ENCODE peak calls at places on chromosome 22, in four cellular contexts. One of them, this sample, is unnamed.

GRCh38 chr22:39349506-39349966 is 255 bp upstream of the SYNGR1 start:
- DNase-seq in HT-29: no peak
- DNase-seq in transverse colon: peak
- DNase-seq in cardiac fibroblast: no peak
- DNase-seq in this sample: peak

GRCh38 chr22:36461665-36462474 is 19.6 kb downstream of the TXN2 start:
- DNase-seq in HT-29: peak
- DNase-seq in transverse colon: no peak
- DNase-seq in cardiac fibroblast: peak
- DNase-seq in this sample: peak

GRCh38 chr22:43000441-43001175 is 14.3 kb downstream of the PACSIN2 start:
- DNase-seq in HT-29: no peak
- DNase-seq in transverse colon: no peak
- DNase-seq in cardiac fibroblast: peak
- DNase-seq in this sample: no peak

GRCh38 chr22:29081499-29082236 is 8.8 kb downstream of the KREMEN1 start:
- DNase-seq in HT-29: no peak
- DNase-seq in transverse colon: no peak
- DNase-seq in cardiac fibroblast: no peak
- DNase-seq in this sample: no peak

GRCh38 chr22:48724899-48725298 is 1102.8 kb downstream of the BRD1 start:
- DNase-seq in HT-29: no peak
- DNase-seq in transverse colon: no peak
- DNase-seq in cardiac fibroblast: no peak
- DNase-seq in this sample: no peak

GRCh38 chr22:43385770-43386641 is 25.8 kb upstream of the MPPED1 start:
- DNase-seq in HT-29: peak
- DNase-seq in transverse colon: peak
- DNase-seq in cardiac fibroblast: peak
- DNase-seq in this sample: peak

GRCh38 chr22:26610983-26611382 is 6.8 kb downstream of the CRYBB1 start:
- DNase-seq in HT-29: no peak
- DNase-seq in transverse colon: no peak
- DNase-seq in cardiac fibroblast: peak
- DNase-seq in this sample: no peak

GRCh38 chr22:22925795-22926358 is 38.3 kb downstream of the IGLL5 start:
- DNase-seq in HT-29: no peak
- DNase-seq in transverse colon: no peak
- DNase-seq in cardiac fibroblast: no peak
- DNase-seq in this sample: no peak

GRCh38 chr22:37303821-37304274 is 21.5 kb downstream of the CYTH4 start:
- DNase-seq in HT-29: no peak
- DNase-seq in transverse colon: no peak
- DNase-seq in cardiac fibroblast: peak
- DNase-seq in this sample: peak

GRCh38 chr22:18088825-18089568 is 11.2 kb downstream of the PEX26 start:
- DNase-seq in HT-29: no peak
- DNase-seq in transverse colon: peak
- DNase-seq in cardiac fibroblast: no peak
- DNase-seq in this sample: no peak

GRCh38 chr22:48811885-48812284 is 1015.8 kb downstream of the BRD1 start:
- DNase-seq in HT-29: no peak
- DNase-seq in transverse colon: no peak
- DNase-seq in cardiac fibroblast: no peak
- DNase-seq in this sample: no peak

GRCh38 chr22:49464024-49464423 is 363.6 kb downstream of the BRD1 start:
- DNase-seq in HT-29: no peak
- DNase-seq in transverse colon: no peak
- DNase-seq in cardiac fibroblast: no peak
- DNase-seq in this sample: no peak

GRCh38 chr22:24937114-24937513 is 9.4 kb downstream of the LHFPL7 start:
- DNase-seq in HT-29: peak
- DNase-seq in transverse colon: no peak
- DNase-seq in cardiac fibroblast: peak
- DNase-seq in this sample: peak

GRCh38 chr22:28053871-28054621 is 135.0 kb upstream of the PITPNB start:
- DNase-seq in HT-29: no peak
- DNase-seq in transverse colon: no peak
- DNase-seq in cardiac fibroblast: peak
- DNase-seq in this sample: peak

GRCh38 chr22:28906312-28906711 is 22.9 kb downstream of the ZNRF3 start:
- DNase-seq in HT-29: no peak
- DNase-seq in transverse colon: no peak
- DNase-seq in cardiac fibroblast: no peak
- DNase-seq in this sample: no peak

GRCh38 chr22:44413211-44413610 is 84.8 kb downstream of the RTL6 start:
- DNase-seq in HT-29: no peak
- DNase-seq in transverse colon: no peak
- DNase-seq in cardiac fibroblast: no peak
- DNase-seq in this sample: no peak

GRCh38 chr22:46727813-46728364 is 10.2 kb downstream of the CERK start:
- DNase-seq in HT-29: no peak
- DNase-seq in transverse colon: no peak
- DNase-seq in cardiac fibroblast: no peak
- DNase-seq in this sample: no peak

GRCh38 chr22:31488988-31489617 is 539 bp downstream of the EIF4ENIF1 start:
- DNase-seq in HT-29: peak
- DNase-seq in transverse colon: peak
- DNase-seq in cardiac fibroblast: peak
- DNase-seq in this sample: peak

GRCh38 chr22:25754527-25755202 is 12.7 kb downstream of the MYO18B start:
- DNase-seq in HT-29: no peak
- DNase-seq in transverse colon: peak
- DNase-seq in cardiac fibroblast: peak
- DNase-seq in this sample: no peak

GRCh38 chr22:27438271-27438980 is 363.1 kb downstream of the MN1 start:
- DNase-seq in HT-29: peak
- DNase-seq in transverse colon: no peak
- DNase-seq in cardiac fibroblast: peak
- DNase-seq in this sample: no peak

GRCh38 chr22:41619979-41620645 is 731 bp downstream of the DESI1 start:
- DNase-seq in HT-29: peak
- DNase-seq in transverse colon: peak
- DNase-seq in cardiac fibroblast: peak
- DNase-seq in this sample: peak

GRCh38 chr22:31098633-31099110 is 8.7 kb downstream of the SELENOM start:
- DNase-seq in HT-29: no peak
- DNase-seq in transverse colon: peak
- DNase-seq in cardiac fibroblast: no peak
- DNase-seq in this sample: no peak

GRCh38 chr22:36874309-36874696 is 13.5 kb downstream of the NCF4 start:
- DNase-seq in HT-29: no peak
- DNase-seq in transverse colon: no peak
- DNase-seq in cardiac fibroblast: no peak
- DNase-seq in this sample: no peak

GRCh38 chr22:25027052-25027525 is 74.6 kb downstream of the KIAA1671 start:
- DNase-seq in HT-29: peak
- DNase-seq in transverse colon: peak
- DNase-seq in cardiac fibroblast: no peak
- DNase-seq in this sample: no peak

GRCh38 chr22:17250380-17251129 is 31.3 kb upstream of the ADA2 start:
- DNase-seq in HT-29: no peak
- DNase-seq in transverse colon: no peak
- DNase-seq in cardiac fibroblast: no peak
- DNase-seq in this sample: no peak

GRCh38 chr22:43113516-43114251 is 3.1 kb downstream of the BIK start:
- DNase-seq in HT-29: peak
- DNase-seq in transverse colon: peak
- DNase-seq in cardiac fibroblast: no peak
- DNase-seq in this sample: no peak

GRCh38 chr22:27146871-27147591 is 489.6 kb downstream of the MIAT start:
- DNase-seq in HT-29: no peak
- DNase-seq in transverse colon: no peak
- DNase-seq in cardiac fibroblast: no peak
- DNase-seq in this sample: no peak

GRCh38 chr22:46065733-46066454 is 84.4 kb upstream of the PPARA start:
- DNase-seq in HT-29: peak
- DNase-seq in transverse colon: no peak
- DNase-seq in cardiac fibroblast: peak
- DNase-seq in this sample: no peak

GRCh38 chr22:30262917-30263741 is 3.5 kb downstream of the OSM start:
- DNase-seq in HT-29: peak
- DNase-seq in transverse colon: peak
- DNase-seq in cardiac fibroblast: peak
- DNase-seq in this sample: peak

GRCh38 chr22:41217553-41218157 is 12.5 kb downstream of the L3MBTL2 start:
- DNase-seq in HT-29: no peak
- DNase-seq in transverse colon: peak
- DNase-seq in cardiac fibroblast: peak
- DNase-seq in this sample: peak

GRCh38 chr22:28958611-28959010 is 75.2 kb downstream of the ZNRF3 start:
- DNase-seq in HT-29: no peak
- DNase-seq in transverse colon: no peak
- DNase-seq in cardiac fibroblast: peak
- DNase-seq in this sample: no peak

GRCh38 chr22:27004434-27004833 is 347.0 kb downstream of the MIAT start:
- DNase-seq in HT-29: no peak
- DNase-seq in transverse colon: no peak
- DNase-seq in cardiac fibroblast: no peak
- DNase-seq in this sample: no peak

GRCh38 chr22:44400763-44401060 is 88.0 kb upstream of the SHISAL1 start:
- DNase-seq in HT-29: no peak
- DNase-seq in transverse colon: no peak
- DNase-seq in cardiac fibroblast: no peak
- DNase-seq in this sample: no peak

GRCh38 chr22:27238935-27239510 is 562.5 kb downstream of the MN1 start:
- DNase-seq in HT-29: no peak
- DNase-seq in transverse colon: no peak
- DNase-seq in cardiac fibroblast: peak
- DNase-seq in this sample: peak

GRCh38 chr22:19756288-19757128 is 4.1 kb upstream of the TBX1 start:
- DNase-seq in HT-29: peak
- DNase-seq in transverse colon: peak
- DNase-seq in cardiac fibroblast: peak
- DNase-seq in this sample: peak

GRCh38 chr22:25062378-25063095 is 110.0 kb downstream of the KIAA1671 start:
- DNase-seq in HT-29: no peak
- DNase-seq in transverse colon: peak
- DNase-seq in cardiac fibroblast: no peak
- DNase-seq in this sample: no peak

GRCh38 chr22:35037089-35037488 is 28.9 kb upstream of the ISX start:
- DNase-seq in HT-29: peak
- DNase-seq in transverse colon: no peak
- DNase-seq in cardiac fibroblast: no peak
- DNase-seq in this sample: peak

This sample was measured in adipocyte.